ENCODE peak calls at places on chromosomes 4 and X, in ten cellular contexts. G is activated CD8-positive, alpha-beta memory T cell treated with anti-CD3 and anti-CD28 coated beads, Interleukin-2, amount 10 ng/mL, durations not matched to agents 7 days and 5 days; C is AG09309; P is tibial nerve; B is activated naive CD4-positive, alpha-beta T cell treated with Interleukin-2 at 50 U/mL for 16 hours; V is astrocyte of the cerebellum; Y is iPS-NIHi11; N is AG08395; F is stimulated activated CD8-positive, alpha-beta memory T cell treated with anti-CD3 and anti-CD28 coated beads, Interleukin-4, amount 100 ng/mL, for 1 hour; E is nephron progenitor cell. Q is an unnamed sample.

GRCh38 chrX:52341493-52341892 is 27.3 kb upstream of the XAGE2 start:
- DNase-seq in G (no peak), C (no peak), P (no peak), B (no peak), V (no peak), Y (no peak), N (no peak), F (no peak), E (no peak), Q (no peak)

GRCh38 chrX:119477812-119478232 is 9.6 kb downstream of the SLC25A5 start:
- DNase-seq in G (no peak), C (peak; percentile 74), P (peak; percentile 17), B (no peak), V (no peak), Y (no peak), N (peak; percentile 49), F (no peak), E (no peak), Q (peak; percentile 20)

GRCh38 chrX:112056886-112057285 is 25.7 kb downstream of the TRPC5 start:
- DNase-seq in G (no peak), C (no peak), P (no peak), B (no peak), V (no peak), Y (no peak), N (no peak), F (no peak), E (no peak), Q (no peak)

GRCh38 chr4:125520258-125520990 is 205.7 kb downstream of the FAT4 start:
- DNase-seq in G (no peak), C (no peak), P (no peak), B (no peak), V (no peak), Y (no peak), N (no peak), F (no peak), E (no peak), Q (no peak)

GRCh38 chrX:151754641-151755215 is 20.2 kb downstream of the CNGA2 start:
- DNase-seq in G (no peak), C (no peak), P (no peak), B (no peak), V (peak; percentile 32), Y (no peak), N (no peak), F (no peak), E (no peak), Q (no peak)

GRCh38 chr4:1490906-1491629 is 84.8 kb upstream of the NKX1-1 start:
- DNase-seq in G (no peak), C (no peak), P (no peak), B (no peak), V (no peak), Y (peak; percentile 34), N (no peak), F (no peak), E (no peak), Q (no peak)

GRCh38 chr4:183746305-183747229 is 87.5 kb downstream of the TRAPPC11 start:
- DNase-seq in G (no peak), C (peak; percentile 20), P (no peak), B (no peak), V (no peak), Y (no peak), N (no peak), F (no peak), E (no peak), Q (no peak)

GRCh38 chrX:132146456-132146855 is 18.6 kb upstream of the FRMD7 start:
- DNase-seq in G (no peak), C (no peak), P (no peak), B (no peak), V (no peak), Y (peak; percentile 10), N (no peak), F (no peak), E (no peak), Q (no peak)

GRCh38 chr4:40321671-40322131 is 13.4 kb upstream of the CHRNA9 start:
- DNase-seq in G (no peak), C (peak; percentile 84), P (no peak), B (no peak), V (no peak), Y (no peak), N (peak; percentile 34), F (no peak), E (no peak), Q (no peak)

GRCh38 chr4:137861682-137862081 is 329.4 kb upstream of the PCDH18 start:
- DNase-seq in G (no peak), C (peak; percentile 2), P (no peak), B (no peak), V (peak; percentile 16), Y (no peak), N (peak; percentile 14), F (no peak), E (no peak), Q (peak; percentile 1)

GRCh38 chr4:96009720-96010119 is 169.8 kb downstream of the PDHA2 start:
- DNase-seq in G (no peak), C (no peak), P (no peak), B (no peak), V (peak; percentile 49), Y (no peak), N (no peak), F (no peak), E (no peak), Q (no peak)

GRCh38 chrX:21946925-21947641 is 6.6 kb downstream of the SMS start:
- DNase-seq in G (no peak), C (no peak), P (no peak), B (no peak), V (no peak), Y (peak; percentile 17), N (peak; percentile 43), F (no peak), E (no peak), Q (no peak)

GRCh38 chr4:112673076-112673475 is 36.1 kb downstream of the LARP7 start:
- DNase-seq in G (no peak), C (no peak), P (no peak), B (no peak), V (no peak), Y (no peak), N (no peak), F (no peak), E (no peak), Q (no peak)

GRCh38 chr4:93184093-93184492 is 644.5 kb upstream of the ATOH1 start:
- DNase-seq in G (no peak), C (no peak), P (no peak), B (no peak), V (no peak), Y (peak; percentile 8), N (no peak), F (no peak), E (no peak), Q (no peak)

GRCh38 chr4:6372649-6373525 is 99.5 kb downstream of the PPP2R2C start:
- DNase-seq in G (peak; percentile 50), C (no peak), P (no peak), B (no peak), V (no peak), Y (peak; percentile 88), N (peak; percentile 55), F (no peak), E (no peak), Q (no peak)